ENCODE peak calls at places on chromosomes 2 and 18, in seven cellular contexts. One of them, this sample, is unnamed.

GRCh38 chr2:212327171-212327809 is 211.3 kb downstream of the ERBB4 start:
- DNase-seq in keratinocyte: no peak
- DNase-seq in cardiac muscle cell: no peak
- DNase-seq in left lung: no peak
- DNase-seq in heart left ventricle: no peak
- DNase-seq in MM.1S: no peak
- DNase-seq in CD8-positive, alpha-beta T cell: no peak
- DNase-seq in this sample: no peak

GRCh38 chr2:101145406-101145805 is 5.8 kb downstream of the TBC1D8 start:
- DNase-seq in keratinocyte: no peak
- DNase-seq in cardiac muscle cell: peak; percentile 72
- DNase-seq in left lung: no peak
- DNase-seq in heart left ventricle: peak; percentile 30
- DNase-seq in MM.1S: no peak
- DNase-seq in CD8-positive, alpha-beta T cell: no peak
- DNase-seq in this sample: no peak

GRCh38 chr2:113877651-113878594 is 12.0 kb upstream of the ACTR3 start:
- DNase-seq in keratinocyte: no peak
- DNase-seq in cardiac muscle cell: no peak
- DNase-seq in left lung: no peak
- DNase-seq in heart left ventricle: no peak
- DNase-seq in MM.1S: no peak
- DNase-seq in CD8-positive, alpha-beta T cell: no peak
- DNase-seq in this sample: no peak

GRCh38 chr2:144695661-144696060 is 175.7 kb upstream of the ZEB2 start:
- DNase-seq in keratinocyte: no peak
- DNase-seq in cardiac muscle cell: no peak
- DNase-seq in left lung: no peak
- DNase-seq in heart left ventricle: no peak
- DNase-seq in MM.1S: no peak
- DNase-seq in CD8-positive, alpha-beta T cell: no peak
- DNase-seq in this sample: no peak

GRCh38 chr2:113138428-113139322 is 11.3 kb downstream of the IL1RN start:
- DNase-seq in keratinocyte: peak; percentile 58
- DNase-seq in cardiac muscle cell: peak; percentile 80
- DNase-seq in left lung: no peak
- DNase-seq in heart left ventricle: no peak
- DNase-seq in MM.1S: peak; percentile 85
- DNase-seq in CD8-positive, alpha-beta T cell: peak; percentile 64
- DNase-seq in this sample: peak; percentile 50

GRCh38 chr18:79933765-79934164 is 17.7 kb downstream of the SLC66A2 start:
- DNase-seq in keratinocyte: no peak
- DNase-seq in cardiac muscle cell: peak; percentile 50
- DNase-seq in left lung: no peak
- DNase-seq in heart left ventricle: peak; percentile 32
- DNase-seq in MM.1S: no peak
- DNase-seq in CD8-positive, alpha-beta T cell: peak; percentile 25
- DNase-seq in this sample: no peak

GRCh38 chr18:68017385-68017784 is 500.9 kb upstream of the DSEL start:
- DNase-seq in keratinocyte: no peak
- DNase-seq in cardiac muscle cell: no peak
- DNase-seq in left lung: no peak
- DNase-seq in heart left ventricle: no peak
- DNase-seq in MM.1S: no peak
- DNase-seq in CD8-positive, alpha-beta T cell: no peak
- DNase-seq in this sample: no peak

GRCh38 chr2:217331577-217332139 is 471.8 kb upstream of the TNP1 start:
- DNase-seq in keratinocyte: no peak
- DNase-seq in cardiac muscle cell: peak; percentile 60
- DNase-seq in left lung: no peak
- DNase-seq in heart left ventricle: no peak
- DNase-seq in MM.1S: no peak
- DNase-seq in CD8-positive, alpha-beta T cell: no peak
- DNase-seq in this sample: peak; percentile 36

GRCh38 chr2:43005975-43006833 is 213.8 kb upstream of the HAAO start:
- DNase-seq in keratinocyte: no peak
- DNase-seq in cardiac muscle cell: no peak
- DNase-seq in left lung: no peak
- DNase-seq in heart left ventricle: no peak
- DNase-seq in MM.1S: no peak
- DNase-seq in CD8-positive, alpha-beta T cell: no peak
- DNase-seq in this sample: no peak

GRCh38 chr2:196131384-196131861 is 40.0 kb downstream of the STK17B start:
- DNase-seq in keratinocyte: no peak
- DNase-seq in cardiac muscle cell: peak; percentile 27
- DNase-seq in left lung: no peak
- DNase-seq in heart left ventricle: peak; percentile 26
- DNase-seq in MM.1S: peak; percentile 84
- DNase-seq in CD8-positive, alpha-beta T cell: peak; percentile 77
- DNase-seq in this sample: peak; percentile 48

GRCh38 chr18:36839835-36840234 is 10.9 kb downstream of the KIAA1328 start:
- DNase-seq in keratinocyte: no peak
- DNase-seq in cardiac muscle cell: no peak
- DNase-seq in left lung: no peak
- DNase-seq in heart left ventricle: no peak
- DNase-seq in MM.1S: no peak
- DNase-seq in CD8-positive, alpha-beta T cell: no peak
- DNase-seq in this sample: no peak

GRCh38 chr2:33344230-33344629 is 132.2 kb upstream of the RASGRP3 start:
- DNase-seq in keratinocyte: no peak
- DNase-seq in cardiac muscle cell: no peak
- DNase-seq in left lung: no peak
- DNase-seq in heart left ventricle: no peak
- DNase-seq in MM.1S: no peak
- DNase-seq in CD8-positive, alpha-beta T cell: no peak
- DNase-seq in this sample: no peak

GRCh38 chr2:135532581-135532980 is 1.3 kb downstream of the R3HDM1 start:
- DNase-seq in keratinocyte: no peak
- DNase-seq in cardiac muscle cell: peak; percentile 8
- DNase-seq in left lung: no peak
- DNase-seq in heart left ventricle: no peak
- DNase-seq in MM.1S: no peak
- DNase-seq in CD8-positive, alpha-beta T cell: no peak
- DNase-seq in this sample: no peak

GRCh38 chr2:31446848-31447247 is 32.3 kb upstream of the XDH start:
- DNase-seq in keratinocyte: no peak
- DNase-seq in cardiac muscle cell: no peak
- DNase-seq in left lung: no peak
- DNase-seq in heart left ventricle: no peak
- DNase-seq in MM.1S: no peak
- DNase-seq in CD8-positive, alpha-beta T cell: no peak
- DNase-seq in this sample: no peak

GRCh38 chr2:15177103-15177502 is 384.0 kb downstream of the NBAS start:
- DNase-seq in keratinocyte: no peak
- DNase-seq in cardiac muscle cell: peak; percentile 3
- DNase-seq in left lung: no peak
- DNase-seq in heart left ventricle: no peak
- DNase-seq in MM.1S: no peak
- DNase-seq in CD8-positive, alpha-beta T cell: peak; percentile 70
- DNase-seq in this sample: no peak

GRCh38 chr2:23394700-23395099 is 9.7 kb downstream of the KLHL29 start:
- DNase-seq in keratinocyte: no peak
- DNase-seq in cardiac muscle cell: no peak
- DNase-seq in left lung: no peak
- DNase-seq in heart left ventricle: no peak
- DNase-seq in MM.1S: no peak
- DNase-seq in CD8-positive, alpha-beta T cell: no peak
- DNase-seq in this sample: no peak

GRCh38 chr2:168107322-168107721 is 140.1 kb downstream of the STK39 start:
- DNase-seq in keratinocyte: no peak
- DNase-seq in cardiac muscle cell: no peak
- DNase-seq in left lung: no peak
- DNase-seq in heart left ventricle: no peak
- DNase-seq in MM.1S: no peak
- DNase-seq in CD8-positive, alpha-beta T cell: no peak
- DNase-seq in this sample: no peak

GRCh38 chr2:9770308-9771100 is 72.8 kb upstream of the TAF1B start:
- DNase-seq in keratinocyte: no peak
- DNase-seq in cardiac muscle cell: peak; percentile 86
- DNase-seq in left lung: peak; percentile 79
- DNase-seq in heart left ventricle: peak; percentile 75
- DNase-seq in MM.1S: peak; percentile 47
- DNase-seq in CD8-positive, alpha-beta T cell: peak; percentile 59
- DNase-seq in this sample: peak; percentile 70

GRCh38 chr2:147636888-147637270 is 207.9 kb upstream of the ACVR2A start:
- DNase-seq in keratinocyte: no peak
- DNase-seq in cardiac muscle cell: no peak
- DNase-seq in left lung: no peak
- DNase-seq in heart left ventricle: no peak
- DNase-seq in MM.1S: peak; percentile 39
- DNase-seq in CD8-positive, alpha-beta T cell: no peak
- DNase-seq in this sample: no peak

DNA sequence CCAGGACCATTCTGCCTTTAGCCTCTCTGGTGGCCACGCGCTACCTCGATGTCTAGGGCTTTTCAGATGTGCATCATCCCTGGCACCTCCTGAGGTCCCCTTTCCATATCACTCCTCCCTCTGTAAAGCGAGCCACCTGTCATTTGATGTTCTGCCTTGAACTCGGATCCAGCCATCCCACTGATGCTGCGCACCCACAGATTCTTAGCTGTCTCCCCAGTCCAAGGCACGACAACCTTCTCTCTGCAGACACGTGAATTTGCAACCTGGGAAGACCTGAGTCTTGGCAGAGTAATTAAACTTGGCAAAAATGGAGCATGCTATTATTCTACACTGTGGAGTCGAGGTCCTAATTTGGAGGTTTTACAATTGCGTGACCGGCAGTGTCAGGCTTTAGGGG is 61.9 kb downstream of the NGEF start:
- DNase-seq in keratinocyte: no peak
- DNase-seq in cardiac muscle cell: no peak
- DNase-seq in left lung: no peak
- DNase-seq in heart left ventricle: no peak
- DNase-seq in MM.1S: no peak
- DNase-seq in CD8-positive, alpha-beta T cell: no peak
- DNase-seq in this sample: no peak
- H3K27ac ChIP-seq in keratinocyte: no peak overlapping the region
- H3K27ac ChIP-seq in cardiac muscle cell: no peak overlapping the region
- H3K27ac ChIP-seq in left lung: no peak overlapping the region
- H3K27ac ChIP-seq in heart left ventricle: no peak overlapping the region
- H3K27ac ChIP-seq in MM.1S: no peak overlapping the region
- H3K27ac ChIP-seq in CD8-positive, alpha-beta T cell: no peak overlapping the region
- H3K27ac ChIP-seq in this sample: no peak overlapping the region

GRCh38 chr2:72193723-72194122 is 46.1 kb upstream of the CYP26B1 start:
- DNase-seq in keratinocyte: no peak
- DNase-seq in cardiac muscle cell: no peak
- DNase-seq in left lung: no peak
- DNase-seq in heart left ventricle: no peak
- DNase-seq in MM.1S: no peak
- DNase-seq in CD8-positive, alpha-beta T cell: no peak
- DNase-seq in this sample: no peak
- TF ChIP-seq CTCF in keratinocyte: no peak
- TF ChIP-seq CTCF in cardiac muscle cell: no peak
- TF ChIP-seq CTCF in left lung: no peak
- TF ChIP-seq CTCF in heart left ventricle: no peak
- TF ChIP-seq CTCF in MM.1S: no peak
- TF ChIP-seq CTCF in CD8-positive, alpha-beta T cell: no peak
- TF ChIP-seq CTCF in this sample: no peak

GRCh38 chr2:3302421-3302750 is 75.2 kb downstream of the EIPR1 start:
- DNase-seq in keratinocyte: no peak
- DNase-seq in cardiac muscle cell: no peak
- DNase-seq in left lung: peak; percentile 69
- DNase-seq in heart left ventricle: no peak
- DNase-seq in MM.1S: no peak
- DNase-seq in CD8-positive, alpha-beta T cell: no peak
- DNase-seq in this sample: no peak
- H3K36me3 ChIP-seq in keratinocyte: no peaks in the 10 kb centered on the region
- H3K36me3 ChIP-seq in cardiac muscle cell: no peaks in the 10 kb centered on the region
- H3K36me3 ChIP-seq in left lung: peaks cover 9% of the 10 kb centered on the region
- H3K36me3 ChIP-seq in heart left ventricle: no peaks in the 10 kb centered on the region
- H3K36me3 ChIP-seq in MM.1S: no peaks in the 10 kb centered on the region
- H3K36me3 ChIP-seq in CD8-positive, alpha-beta T cell: no peaks in the 10 kb centered on the region
- H3K36me3 ChIP-seq in this sample: peaks cover 5% of the 10 kb centered on the region

DNA sequence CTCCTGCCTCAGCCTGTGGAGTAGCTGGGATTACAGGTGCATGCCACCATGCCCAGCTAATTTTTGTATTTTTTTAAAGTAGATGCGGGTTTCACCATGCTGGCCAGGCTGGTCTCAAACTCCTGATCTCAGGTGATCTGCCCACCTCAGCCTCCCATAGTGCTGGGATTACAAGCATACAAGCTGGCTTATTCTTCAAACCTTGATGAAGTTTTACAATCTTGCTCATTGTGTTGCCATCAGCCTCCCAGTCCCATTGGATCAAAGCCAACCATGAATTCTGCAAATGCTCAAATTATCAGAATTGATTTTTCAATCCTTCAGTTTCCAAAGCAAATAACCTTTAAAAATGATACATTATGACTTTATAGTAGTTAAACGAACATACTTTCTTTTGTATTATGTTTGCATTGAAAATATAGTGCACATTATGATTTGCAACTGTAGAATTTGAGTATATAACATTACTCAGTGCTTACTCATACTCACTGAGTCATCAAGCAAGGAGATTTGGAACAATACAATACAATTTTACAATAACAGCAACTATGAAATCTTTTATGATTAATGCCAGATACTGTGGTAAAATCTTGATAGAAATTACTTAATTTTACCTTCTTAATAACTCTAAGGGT is 1491.9 kb upstream of the CELF4 start:
- DNase-seq in keratinocyte: peak; percentile 9
- DNase-seq in cardiac muscle cell: peak; percentile 38
- DNase-seq in left lung: no peak
- DNase-seq in heart left ventricle: no peak
- DNase-seq in MM.1S: no peak
- DNase-seq in CD8-positive, alpha-beta T cell: no peak
- DNase-seq in this sample: no peak
- H3K27ac ChIP-seq in keratinocyte: no peak overlapping the region
- H3K27ac ChIP-seq in cardiac muscle cell: no peak overlapping the region
- H3K27ac ChIP-seq in left lung: no peak overlapping the region
- H3K27ac ChIP-seq in heart left ventricle: no peak overlapping the region
- H3K27ac ChIP-seq in MM.1S: no peak overlapping the region
- H3K27ac ChIP-seq in CD8-positive, alpha-beta T cell: no peak overlapping the region
- H3K27ac ChIP-seq in this sample: no peak overlapping the region